ENCODE peak calls at places on chromosomes 7 and 10, in ten cellular contexts. One of them, this sample, is unnamed. For H3K27me3, the result is how much of the 10 kb centered on the place peaks cover.

GRCh38 chr10:114684822-114685209 is 26.7 kb upstream of the ABLIM1 start:
- DNase-seq in CD8-positive, alpha-beta T cell: no peak
- DNase-seq in ascending aorta: no peak
- DNase-seq in tibial nerve: no peak
- DNase-seq in IMR-90: peak
- DNase-seq in adrenal gland: no peak
- DNase-seq in SJSA1: peak
- DNase-seq in CD8-positive, alpha-beta memory T cell: no peak
- DNase-seq in mesenchymal stem cell: peak
- DNase-seq in BE2C: peak
- DNase-seq in this sample: peak

GRCh38 chr10:6141296-6142151 is 52.7 kb downstream of the RBM17 start:
- DNase-seq in CD8-positive, alpha-beta memory T cell: peak
- DNase-seq in ascending aorta: no peak
- DNase-seq in mesenchymal stem cell: peak
- DNase-seq in IMR-90: peak
- DNase-seq in tibial nerve: no peak
- DNase-seq in adrenal gland: no peak
- DNase-seq in SJSA1: peak
- DNase-seq in BE2C: peak
- DNase-seq in CD8-positive, alpha-beta T cell: no peak
- DNase-seq in this sample: peak

GRCh38 chr10:26840938-26841732 is 19.6 kb downstream of the ABI1 start:
- DNase-seq in BE2C: no peak
- DNase-seq in mesenchymal stem cell: no peak
- DNase-seq in SJSA1: no peak
- DNase-seq in adrenal gland: no peak
- DNase-seq in IMR-90: no peak
- DNase-seq in CD8-positive, alpha-beta memory T cell: no peak
- DNase-seq in CD8-positive, alpha-beta T cell: no peak
- DNase-seq in ascending aorta: no peak
- DNase-seq in tibial nerve: no peak
- DNase-seq in this sample: no peak

GRCh38 chr7:17599733-17600685 is 301.6 kb downstream of the AHR start:
- DNase-seq in mesenchymal stem cell: peak
- DNase-seq in IMR-90: peak
- DNase-seq in SJSA1: peak
- DNase-seq in CD8-positive, alpha-beta T cell: no peak
- DNase-seq in ascending aorta: no peak
- DNase-seq in BE2C: no peak
- DNase-seq in tibial nerve: peak
- DNase-seq in CD8-positive, alpha-beta memory T cell: no peak
- DNase-seq in adrenal gland: no peak
- DNase-seq in this sample: peak

GRCh38 chr7:21142081-21142480 is 285.8 kb upstream of the SP4 start:
- DNase-seq in ascending aorta: no peak
- DNase-seq in BE2C: no peak
- DNase-seq in tibial nerve: no peak
- DNase-seq in CD8-positive, alpha-beta memory T cell: no peak
- DNase-seq in CD8-positive, alpha-beta T cell: no peak
- DNase-seq in mesenchymal stem cell: no peak
- DNase-seq in adrenal gland: no peak
- DNase-seq in SJSA1: no peak
- DNase-seq in IMR-90: no peak
- DNase-seq in this sample: no peak

GRCh38 chr10:95767884-95768556 is 12.1 kb downstream of the ENTPD1 start:
- DNase-seq in adrenal gland: no peak
- DNase-seq in CD8-positive, alpha-beta memory T cell: no peak
- DNase-seq in tibial nerve: no peak
- DNase-seq in mesenchymal stem cell: peak
- DNase-seq in BE2C: no peak
- DNase-seq in CD8-positive, alpha-beta T cell: no peak
- DNase-seq in SJSA1: no peak
- DNase-seq in IMR-90: peak
- DNase-seq in ascending aorta: no peak
- DNase-seq in this sample: peak

GRCh38 chr10:106107711-106108110 is 1056.8 kb downstream of the SORCS1 start:
- DNase-seq in CD8-positive, alpha-beta memory T cell: no peak
- DNase-seq in adrenal gland: no peak
- DNase-seq in ascending aorta: no peak
- DNase-seq in mesenchymal stem cell: peak
- DNase-seq in SJSA1: no peak
- DNase-seq in CD8-positive, alpha-beta T cell: no peak
- DNase-seq in IMR-90: no peak
- DNase-seq in tibial nerve: no peak
- DNase-seq in BE2C: no peak
- DNase-seq in this sample: no peak

GRCh38 chr7:150860978-150861295 is 8.6 kb downstream of the AOC1 start:
- DNase-seq in ascending aorta: no peak
- DNase-seq in tibial nerve: no peak
- DNase-seq in CD8-positive, alpha-beta T cell: no peak
- DNase-seq in adrenal gland: peak
- DNase-seq in IMR-90: no peak
- DNase-seq in BE2C: no peak
- DNase-seq in mesenchymal stem cell: no peak
- DNase-seq in CD8-positive, alpha-beta memory T cell: no peak
- DNase-seq in SJSA1: no peak
- DNase-seq in this sample: no peak

GRCh38 chr7:139038691-139039090 is 2.8 kb upstream of the ZC3HAV1L start:
- DNase-seq in IMR-90: no peak
- DNase-seq in SJSA1: no peak
- DNase-seq in tibial nerve: no peak
- DNase-seq in mesenchymal stem cell: no peak
- DNase-seq in adrenal gland: no peak
- DNase-seq in ascending aorta: no peak
- DNase-seq in BE2C: no peak
- DNase-seq in CD8-positive, alpha-beta T cell: no peak
- DNase-seq in CD8-positive, alpha-beta memory T cell: no peak
- DNase-seq in this sample: no peak

GRCh38 chr7:12314199-12314598 is 89.5 kb downstream of the VWDE start:
- DNase-seq in BE2C: no peak
- DNase-seq in adrenal gland: no peak
- DNase-seq in mesenchymal stem cell: no peak
- DNase-seq in ascending aorta: no peak
- DNase-seq in SJSA1: no peak
- DNase-seq in tibial nerve: no peak
- DNase-seq in CD8-positive, alpha-beta T cell: no peak
- DNase-seq in CD8-positive, alpha-beta memory T cell: no peak
- DNase-seq in IMR-90: no peak
- DNase-seq in this sample: no peak

GRCh38 chr7:37234334-37234733 is 214.3 kb downstream of the ELMO1 start:
- DNase-seq in SJSA1: no peak
- DNase-seq in ascending aorta: no peak
- DNase-seq in CD8-positive, alpha-beta memory T cell: no peak
- DNase-seq in mesenchymal stem cell: no peak
- DNase-seq in tibial nerve: no peak
- DNase-seq in adrenal gland: no peak
- DNase-seq in IMR-90: no peak
- DNase-seq in CD8-positive, alpha-beta T cell: no peak
- DNase-seq in BE2C: no peak
- DNase-seq in this sample: no peak

GRCh38 chr7:106717254-106717996 is 56.5 kb upstream of the CCDC71L start:
- DNase-seq in BE2C: no peak
- DNase-seq in SJSA1: peak
- DNase-seq in CD8-positive, alpha-beta T cell: no peak
- DNase-seq in CD8-positive, alpha-beta memory T cell: no peak
- DNase-seq in mesenchymal stem cell: peak
- DNase-seq in tibial nerve: no peak
- DNase-seq in IMR-90: peak
- DNase-seq in adrenal gland: no peak
- DNase-seq in ascending aorta: no peak
- DNase-seq in this sample: no peak

GRCh38 chr7:7181519-7182155 is 707 bp upstream of the C1GALT1 start:
- DNase-seq in IMR-90: peak
- DNase-seq in adrenal gland: peak
- DNase-seq in CD8-positive, alpha-beta memory T cell: peak
- DNase-seq in ascending aorta: peak
- DNase-seq in SJSA1: no peak
- DNase-seq in BE2C: no peak
- DNase-seq in mesenchymal stem cell: no peak
- DNase-seq in tibial nerve: peak
- DNase-seq in CD8-positive, alpha-beta T cell: peak
- DNase-seq in this sample: no peak

GRCh38 chr7:22109761-22110160 is 164.1 kb upstream of the CDCA7L start:
- DNase-seq in CD8-positive, alpha-beta T cell: no peak
- DNase-seq in ascending aorta: peak
- DNase-seq in SJSA1: no peak
- DNase-seq in BE2C: peak
- DNase-seq in tibial nerve: peak
- DNase-seq in mesenchymal stem cell: peak
- DNase-seq in adrenal gland: no peak
- DNase-seq in IMR-90: peak
- DNase-seq in CD8-positive, alpha-beta memory T cell: no peak
- DNase-seq in this sample: no peak

GRCh38 chr7:1668932-1669485 is 1.1 kb upstream of the ELFN1 start:
- DNase-seq in BE2C: no peak
- DNase-seq in ascending aorta: peak
- DNase-seq in CD8-positive, alpha-beta T cell: no peak
- DNase-seq in SJSA1: no peak
- DNase-seq in mesenchymal stem cell: peak
- DNase-seq in IMR-90: peak
- DNase-seq in adrenal gland: no peak
- DNase-seq in CD8-positive, alpha-beta memory T cell: peak
- DNase-seq in tibial nerve: no peak
- DNase-seq in this sample: no peak

GRCh38 chr7:1670894-1671875 is 1.1 kb downstream of the ELFN1 start:
- DNase-seq in SJSA1: no peak
- DNase-seq in tibial nerve: no peak
- DNase-seq in CD8-positive, alpha-beta memory T cell: peak
- DNase-seq in mesenchymal stem cell: no peak
- DNase-seq in IMR-90: no peak
- DNase-seq in adrenal gland: no peak
- DNase-seq in ascending aorta: peak
- DNase-seq in CD8-positive, alpha-beta T cell: peak
- DNase-seq in BE2C: no peak
- DNase-seq in this sample: no peak

GRCh38 chr7:1669486-1669951 is 558 bp upstream of the ELFN1 start:
- DNase-seq in SJSA1: no peak
- DNase-seq in tibial nerve: no peak
- DNase-seq in CD8-positive, alpha-beta T cell: peak
- DNase-seq in ascending aorta: peak
- DNase-seq in adrenal gland: no peak
- DNase-seq in mesenchymal stem cell: no peak
- DNase-seq in IMR-90: no peak
- DNase-seq in BE2C: no peak
- DNase-seq in CD8-positive, alpha-beta memory T cell: peak
- DNase-seq in this sample: no peak

GRCh38 chr7:1668486-1668931 is 1.6 kb upstream of the ELFN1 start:
- DNase-seq in BE2C: no peak
- DNase-seq in IMR-90: no peak
- DNase-seq in CD8-positive, alpha-beta memory T cell: peak
- DNase-seq in adrenal gland: no peak
- DNase-seq in SJSA1: peak
- DNase-seq in CD8-positive, alpha-beta T cell: no peak
- DNase-seq in tibial nerve: no peak
- DNase-seq in mesenchymal stem cell: peak
- DNase-seq in ascending aorta: peak
- DNase-seq in this sample: no peak

GRCh38 chr7:1669954-1670893 is at the start of gene ELFN1:
- DNase-seq in tibial nerve: no peak
- DNase-seq in IMR-90: peak
- DNase-seq in CD8-positive, alpha-beta memory T cell: peak
- DNase-seq in adrenal gland: no peak
- DNase-seq in SJSA1: no peak
- DNase-seq in ascending aorta: peak
- DNase-seq in BE2C: no peak
- DNase-seq in mesenchymal stem cell: no peak
- DNase-seq in CD8-positive, alpha-beta T cell: peak
- DNase-seq in this sample: no peak
- H3K27me3 ChIP-seq in tibial nerve: half or more
- H3K27me3 ChIP-seq in IMR-90: half or more
- H3K27me3 ChIP-seq in CD8-positive, alpha-beta memory T cell: under half
- H3K27me3 ChIP-seq in adrenal gland: half or more
- H3K27me3 ChIP-seq in SJSA1: half or more
- H3K27me3 ChIP-seq in ascending aorta: under half
- H3K27me3 ChIP-seq in BE2C: half or more
- H3K27me3 ChIP-seq in mesenchymal stem cell: half or more
- H3K27me3 ChIP-seq in CD8-positive, alpha-beta T cell: under half
- H3K27me3 ChIP-seq in this sample: under half

GRCh38 chr10:101219946-101220451 is 9.3 kb downstream of the LBX1 start:
- DNase-seq in BE2C: no peak
- DNase-seq in CD8-positive, alpha-beta memory T cell: no peak
- DNase-seq in CD8-positive, alpha-beta T cell: no peak
- DNase-seq in mesenchymal stem cell: no peak
- DNase-seq in ascending aorta: no peak
- DNase-seq in adrenal gland: no peak
- DNase-seq in tibial nerve: no peak
- DNase-seq in SJSA1: no peak
- DNase-seq in IMR-90: no peak
- DNase-seq in this sample: no peak
- H3K27me3 ChIP-seq in BE2C: half or more
- H3K27me3 ChIP-seq in CD8-positive, alpha-beta memory T cell: half or more
- H3K27me3 ChIP-seq in CD8-positive, alpha-beta T cell: half or more
- H3K27me3 ChIP-seq in mesenchymal stem cell: half or more
- H3K27me3 ChIP-seq in ascending aorta: half or more
- H3K27me3 ChIP-seq in adrenal gland: half or more
- H3K27me3 ChIP-seq in tibial nerve: half or more
- H3K27me3 ChIP-seq in SJSA1: half or more
- H3K27me3 ChIP-seq in IMR-90: half or more
- H3K27me3 ChIP-seq in this sample: half or more

DNA sequence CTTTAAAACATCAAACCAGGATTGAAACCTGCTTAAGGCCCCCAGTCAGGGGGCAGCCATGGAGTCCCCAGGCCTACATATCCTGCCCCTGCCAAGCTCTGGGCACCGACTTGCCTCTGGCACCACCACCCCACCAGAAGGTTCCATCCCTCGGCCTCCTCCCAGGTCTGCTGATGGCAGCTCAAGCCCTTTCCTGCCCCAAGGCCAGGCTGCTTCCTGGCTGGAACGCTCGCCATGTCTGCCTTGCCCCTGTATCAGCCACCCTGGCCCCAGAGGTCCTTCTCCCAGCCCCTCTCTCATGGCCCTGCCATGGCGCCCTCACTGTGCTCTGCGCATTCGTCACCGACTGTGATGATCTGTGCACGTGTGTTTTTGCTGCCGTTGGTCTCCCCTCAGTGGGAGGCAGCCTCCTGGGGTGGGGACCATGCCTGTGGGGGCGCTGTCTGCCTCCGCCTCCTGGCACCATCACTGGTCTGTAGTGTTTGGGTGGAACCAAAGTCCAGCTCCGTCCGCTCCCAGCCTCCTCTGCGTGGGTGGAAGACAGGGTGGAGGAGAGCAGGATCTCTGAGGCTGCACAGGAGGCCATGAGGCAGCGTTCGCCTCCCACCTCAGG is 3.2 kb downstream of the DPYSL4 start:
- DNase-seq in ascending aorta: no peak
- DNase-seq in BE2C: peak
- DNase-seq in CD8-positive, alpha-beta T cell: no peak
- DNase-seq in tibial nerve: no peak
- DNase-seq in IMR-90: no peak
- DNase-seq in CD8-positive, alpha-beta memory T cell: peak
- DNase-seq in adrenal gland: no peak
- DNase-seq in SJSA1: no peak
- DNase-seq in mesenchymal stem cell: no peak
- DNase-seq in this sample: no peak
- H3K27me3 ChIP-seq in ascending aorta: under half
- H3K27me3 ChIP-seq in BE2C: under half
- H3K27me3 ChIP-seq in CD8-positive, alpha-beta T cell: under half
- H3K27me3 ChIP-seq in tibial nerve: half or more
- H3K27me3 ChIP-seq in IMR-90: under half
- H3K27me3 ChIP-seq in CD8-positive, alpha-beta memory T cell: under half
- H3K27me3 ChIP-seq in adrenal gland: under half
- H3K27me3 ChIP-seq in SJSA1: under half
- H3K27me3 ChIP-seq in mesenchymal stem cell: under half
- H3K27me3 ChIP-seq in this sample: under half

GRCh38 chr10:69677914-69678654 is 48.0 kb downstream of the FAM241B start:
- DNase-seq in CD8-positive, alpha-beta memory T cell: no peak
- DNase-seq in tibial nerve: no peak
- DNase-seq in BE2C: no peak
- DNase-seq in adrenal gland: no peak
- DNase-seq in mesenchymal stem cell: no peak
- DNase-seq in IMR-90: no peak
- DNase-seq in SJSA1: no peak
- DNase-seq in ascending aorta: no peak
- DNase-seq in CD8-positive, alpha-beta T cell: no peak
- DNase-seq in this sample: no peak
- H3K27me3 ChIP-seq in CD8-positive, alpha-beta memory T cell: under half
- H3K27me3 ChIP-seq in tibial nerve: under half
- H3K27me3 ChIP-seq in BE2C: under half
- H3K27me3 ChIP-seq in adrenal gland: under half
- H3K27me3 ChIP-seq in mesenchymal stem cell: half or more
- H3K27me3 ChIP-seq in IMR-90: half or more
- H3K27me3 ChIP-seq in SJSA1: under half
- H3K27me3 ChIP-seq in ascending aorta: under half
- H3K27me3 ChIP-seq in CD8-positive, alpha-beta T cell: under half
- H3K27me3 ChIP-seq in this sample: under half

This sample was measured in BJ.